ENCODE peak calls at places on chromosomes 2 and 18, in seven cellular contexts. B, L, W, I, D, S and N are unnamed samples.

GRCh38 chr18:24736686-24737085 is 276.2 kb downstream of the HRH4 start:
- DNase-seq in B (no peak), L (no peak), W (no peak), I (no peak), D (no peak), S (peak; percentile 92), N (no peak)

GRCh38 chr18:79400091-79400590 is 4.4 kb downstream of the NFATC1 start:
- DNase-seq in B (peak; percentile 24), L (peak; percentile 55), W (peak; percentile 63), I (peak; percentile 63), D (peak; percentile 70), S (no peak), N (no peak)

GRCh38 chr2:174780191-174780590 is 15.9 kb upstream of the CHRNA1 start:
- DNase-seq in B (peak; percentile 39), L (no peak), W (no peak), I (no peak), D (no peak), S (no peak), N (no peak)

GRCh38 chr18:76490701-76491171 is 4.3 kb downstream of the ZNF516 start:
- DNase-seq in B (no peak), L (peak; percentile 63), W (peak; percentile 81), I (no peak), D (peak; percentile 39), S (no peak), N (no peak)

GRCh38 chr18:36583155-36583745 is 245.6 kb downstream of the TPGS2 start:
- DNase-seq in B (no peak), L (no peak), W (no peak), I (no peak), D (no peak), S (no peak), N (no peak)

GRCh38 chr18:75247601-75248421 is 37.2 kb downstream of the TSHZ1 start:
- DNase-seq in B (peak; percentile 49), L (no peak), W (no peak), I (no peak), D (no peak), S (no peak), N (no peak)

GRCh38 chr2:24280645-24281044 is 79.7 kb downstream of the ITSN2 start:
- DNase-seq in B (no peak), L (no peak), W (no peak), I (no peak), D (no peak), S (no peak), N (no peak)

GRCh38 chr2:233165895-233166661 is 85.4 kb upstream of the ATG16L1 start:
- DNase-seq in B (peak; percentile 15), L (no peak), W (peak; percentile 18), I (no peak), D (no peak), S (no peak), N (no peak)

GRCh38 chr2:47833516-47833968 is 50.6 kb downstream of the MSH6 start:
- DNase-seq in B (no peak), L (no peak), W (no peak), I (no peak), D (no peak), S (no peak), N (no peak)

GRCh38 chr2:38174646-38175096 is 98.7 kb upstream of the CYP1B1 start:
- DNase-seq in B (peak; percentile 100), L (no peak), W (no peak), I (no peak), D (no peak), S (no peak), N (no peak)

GRCh38 chr18:58590827-58591226 is 38.1 kb downstream of the ALPK2 start:
- DNase-seq in B (no peak), L (no peak), W (no peak), I (no peak), D (no peak), S (no peak), N (no peak)

GRCh38 chr2:10234409-10235094 is 68.2 kb upstream of the HPCAL1 start:
- DNase-seq in B (no peak), L (no peak), W (no peak), I (no peak), D (no peak), S (no peak), N (no peak)

GRCh38 chr18:50637961-50638622 is 78.2 kb downstream of the MAPK4 start:
- DNase-seq in B (no peak), L (no peak), W (no peak), I (no peak), D (no peak), S (no peak), N (no peak)

GRCh38 chr2:205681836-205682238 is 464 bp upstream of the NRP2 start:
- DNase-seq in B (peak; percentile 27), L (peak; percentile 23), W (no peak), I (no peak), D (no peak), S (no peak), N (no peak)

GRCh38 chr2:172947461-172947860 is 128.2 kb upstream of the MAP3K20 start:
- DNase-seq in B (no peak), L (no peak), W (no peak), I (no peak), D (no peak), S (no peak), N (no peak)

GRCh38 chr2:122191331-122191730 is 435.9 kb downstream of the TSN start:
- DNase-seq in B (peak; percentile 24), L (no peak), W (no peak), I (no peak), D (no peak), S (peak; percentile 77), N (no peak)

GRCh38 chr2:20823917-20824316 is 1.0 kb upstream of the LDAH start:
- DNase-seq in B (no peak), L (no peak), W (no peak), I (no peak), D (no peak), S (no peak), N (no peak)

GRCh38 chr2:34979148-34979547 is 1376.4 kb upstream of the CRIM1 start:
- DNase-seq in B (no peak), L (no peak), W (no peak), I (no peak), D (no peak), S (no peak), N (no peak)

GRCh38 chr18:76376668-76377358 is 118.2 kb downstream of the ZNF516 start:
- DNase-seq in B (no peak), L (no peak), W (no peak), I (peak; percentile 57), D (no peak), S (no peak), N (no peak)

GRCh38 chr2:13014783-13015182 is 298.0 kb downstream of the TRIB2 start:
- DNase-seq in B (no peak), L (no peak), W (no peak), I (no peak), D (no peak), S (no peak), N (no peak)

GRCh38 chr18:33596178-33596854 is 18.3 kb downstream of the ASXL3 start:
- DNase-seq in B (peak; percentile 3), L (no peak), W (no peak), I (no peak), D (no peak), S (no peak), N (no peak)